ENCODE peak calls at places on chromosomes 1 and 21, in ten cellular contexts. C, H, S, V, O, J, K, X, F and G are unnamed samples.

GRCh38 chr21:29349702-29350101 is 51.0 kb downstream of the BACH1 start:
- DNase-seq in H (no peak), F (no peak), V (no peak), C (no peak), K (no peak), O (no peak), S (no peak), X (no peak), J (peak; percentile 56), G (no peak)

GRCh38 chr21:45377325-45377709 is 27.6 kb upstream of the COL18A1 start:
- DNase-seq in J (no peak), S (no peak), O (no peak), H (no peak), F (no peak), V (no peak), K (no peak), C (no peak), X (no peak), G (no peak)

GRCh38 chr1:200415693-200416593 is 6.1 kb upstream of the ZNF281 start:
- DNase-seq in S (no peak), K (no peak), V (peak; percentile 55), O (no peak), F (peak; percentile 69), C (no peak), X (peak; percentile 86), H (no peak), J (peak; percentile 96), G (peak; percentile 52)

GRCh38 chr21:34807881-34808568 is 139.2 kb downstream of the CLIC6 start:
- DNase-seq in J (peak; percentile 94), K (no peak), O (peak; percentile 48), X (peak; percentile 88), S (peak; percentile 84), F (peak; percentile 66), H (no peak), V (peak; percentile 50), C (no peak), G (no peak)

GRCh38 chr1:5509664-5510452 is 482.4 kb downstream of the NPHP4 start:
- DNase-seq in F (peak; percentile 50), O (peak; percentile 18), K (peak; percentile 91), H (peak; percentile 69), V (peak; percentile 47), X (peak; percentile 73), S (peak; percentile 87), C (peak; percentile 84), J (peak; percentile 6), G (no peak)

GRCh38 chr1:169456029-169456428 is 28.8 kb upstream of the CCDC181 start:
- DNase-seq in V (no peak), X (no peak), J (no peak), S (no peak), F (no peak), H (no peak), C (no peak), K (no peak), O (no peak), G (no peak)

GRCh38 chr21:36783612-36784383 is 84.9 kb downstream of the SIM2 start:
- DNase-seq in F (no peak), S (no peak), O (no peak), V (no peak), K (no peak), X (no peak), H (no peak), J (peak; percentile 93), C (no peak), G (no peak)

GRCh38 chr21:26061437-26061836 is 109.1 kb downstream of the APP start:
- DNase-seq in J (peak; percentile 6), O (no peak), V (no peak), K (no peak), S (no peak), C (no peak), H (no peak), F (no peak), X (no peak), G (no peak)

GRCh38 chr1:162145280-162145965 is 75.9 kb downstream of the NOS1AP start:
- DNase-seq in C (no peak), O (no peak), X (no peak), H (no peak), F (no peak), S (no peak), J (peak; percentile 43), V (no peak), K (peak; percentile 72), G (no peak)

GRCh38 chr1:8283058-8283884 is 34.6 kb upstream of the SLC45A1 start:
- DNase-seq in S (peak; percentile 75), H (no peak), X (no peak), F (no peak), O (no peak), C (no peak), K (no peak), J (no peak), V (no peak), G (no peak)

GRCh38 chr1:55124470-55124869 is 85.1 kb downstream of the PCSK9 start:
- DNase-seq in C (no peak), J (no peak), K (no peak), S (no peak), X (no peak), V (no peak), H (no peak), F (no peak), O (no peak), G (no peak)

GRCh38 chr1:211641942-211642341 is 33.5 kb downstream of the NEK2 start:
- DNase-seq in O (no peak), J (no peak), F (no peak), S (no peak), X (no peak), C (no peak), K (no peak), H (no peak), V (no peak), G (no peak)

GRCh38 chr1:30697977-30698376 is 25.4 kb downstream of the MATN1 start:
- DNase-seq in C (no peak), O (no peak), S (no peak), H (no peak), F (no peak), X (peak; percentile 63), J (peak; percentile 59), K (no peak), V (no peak), G (no peak)

GRCh38 chr1:174836543-174836942 is 163.2 kb upstream of the CACYBP start:
- DNase-seq in V (no peak), J (peak; percentile 47), H (no peak), X (no peak), K (no peak), F (no peak), C (no peak), O (no peak), S (no peak), G (no peak)

GRCh38 chr1:111274653-111275052 is 16.0 kb upstream of the CHIA start:
- DNase-seq in S (no peak), C (no peak), F (no peak), V (no peak), X (no peak), H (no peak), O (no peak), J (no peak), K (no peak), G (no peak)